ENCODE peak calls at places on chromosomes 13 and 19, in seven cellular contexts. One of them, this sample, is unnamed.

GRCh38 chr13:44364601-44365000 is 9.0 kb upstream of the SERP2 start:
- DNase-seq in GM13977: no peak
- DNase-seq in fibroblast of lung: peak; percentile 83
- DNase-seq in Panc1: no peak
- DNase-seq in lower leg skin: no peak
- DNase-seq in A673: no peak
- DNase-seq in AG09319: no peak
- DNase-seq in this sample: no peak

GRCh38 chr19:2270157-2270571 is 11.8 kb downstream of the PEAK3 start:
- DNase-seq in GM13977: no peak
- DNase-seq in A673: no peak
- DNase-seq in lower leg skin: peak; percentile 62
- DNase-seq in Panc1: no peak
- DNase-seq in AG09319: no peak
- DNase-seq in fibroblast of lung: no peak
- DNase-seq in this sample: peak; percentile 55

GRCh38 chr19:52651956-52652355 is 13.8 kb upstream of the ZNF83 start:
- DNase-seq in A673: no peak
- DNase-seq in GM13977: no peak
- DNase-seq in Panc1: no peak
- DNase-seq in AG09319: no peak
- DNase-seq in fibroblast of lung: no peak
- DNase-seq in lower leg skin: no peak
- DNase-seq in this sample: no peak

GRCh38 chr13:88142653-88143052 is 471.5 kb downstream of the SLITRK5 start:
- DNase-seq in AG09319: no peak
- DNase-seq in A673: no peak
- DNase-seq in GM13977: no peak
- DNase-seq in lower leg skin: no peak
- DNase-seq in Panc1: no peak
- DNase-seq in fibroblast of lung: no peak
- DNase-seq in this sample: no peak

GRCh38 chr13:114199961-114200672 is 21.1 kb downstream of the CFAP97D2 start:
- DNase-seq in fibroblast of lung: no peak
- DNase-seq in lower leg skin: no peak
- DNase-seq in AG09319: no peak
- DNase-seq in GM13977: no peak
- DNase-seq in Panc1: no peak
- DNase-seq in A673: peak; percentile 14
- DNase-seq in this sample: no peak

GRCh38 chr13:97119899-97120745 is 102.0 kb upstream of the MBNL2 start:
- DNase-seq in Panc1: no peak
- DNase-seq in A673: no peak
- DNase-seq in lower leg skin: no peak
- DNase-seq in fibroblast of lung: peak; percentile 71
- DNase-seq in GM13977: no peak
- DNase-seq in AG09319: no peak
- DNase-seq in this sample: no peak

GRCh38 chr19:23052349-23052748 is 49.4 kb upstream of the ZNF728 start:
- DNase-seq in A673: no peak
- DNase-seq in fibroblast of lung: no peak
- DNase-seq in Panc1: no peak
- DNase-seq in AG09319: no peak
- DNase-seq in GM13977: no peak
- DNase-seq in lower leg skin: no peak
- DNase-seq in this sample: no peak

GRCh38 chr19:46376241-46377153 is 29.6 kb downstream of the PPP5C start:
- DNase-seq in fibroblast of lung: no peak
- DNase-seq in lower leg skin: no peak
- DNase-seq in AG09319: no peak
- DNase-seq in GM13977: no peak
- DNase-seq in A673: no peak
- DNase-seq in Panc1: no peak
- DNase-seq in this sample: peak; percentile 59

GRCh38 chr19:49859838-49860715 is 7.3 kb downstream of the PNKP start:
- DNase-seq in AG09319: no peak
- DNase-seq in Panc1: no peak
- DNase-seq in A673: no peak
- DNase-seq in lower leg skin: no peak
- DNase-seq in fibroblast of lung: no peak
- DNase-seq in GM13977: no peak
- DNase-seq in this sample: no peak

GRCh38 chr13:79212064-79212619 is 193.9 kb downstream of the RBM26 start:
- DNase-seq in A673: no peak
- DNase-seq in fibroblast of lung: no peak
- DNase-seq in lower leg skin: no peak
- DNase-seq in Panc1: no peak
- DNase-seq in GM13977: no peak
- DNase-seq in AG09319: no peak
- DNase-seq in this sample: no peak

GRCh38 chr13:111508164-111508870 is 187.9 kb downstream of the TEX29 start:
- DNase-seq in Panc1: no peak
- DNase-seq in fibroblast of lung: no peak
- DNase-seq in lower leg skin: no peak
- DNase-seq in GM13977: no peak
- DNase-seq in AG09319: no peak
- DNase-seq in A673: no peak
- DNase-seq in this sample: no peak

GRCh38 chr13:85314686-85315085 is 484.5 kb downstream of the SLITRK6 start:
- DNase-seq in AG09319: no peak
- DNase-seq in fibroblast of lung: no peak
- DNase-seq in Panc1: no peak
- DNase-seq in GM13977: no peak
- DNase-seq in A673: peak; percentile 52
- DNase-seq in lower leg skin: no peak
- DNase-seq in this sample: no peak

GRCh38 chr13:31930901-31931522 is 100.6 kb upstream of the FRY start:
- DNase-seq in lower leg skin: no peak
- DNase-seq in GM13977: peak; percentile 52
- DNase-seq in AG09319: no peak
- DNase-seq in fibroblast of lung: peak; percentile 31
- DNase-seq in A673: no peak
- DNase-seq in Panc1: no peak
- DNase-seq in this sample: no peak

GRCh38 chr13:112143753-112144615 is 77.0 kb downstream of the SOX1 start:
- DNase-seq in A673: no peak
- DNase-seq in AG09319: no peak
- DNase-seq in fibroblast of lung: no peak
- DNase-seq in Panc1: no peak
- DNase-seq in lower leg skin: no peak
- DNase-seq in GM13977: no peak
- DNase-seq in this sample: no peak

GRCh38 chr13:74015137-74015536 is 119.1 kb downstream of the KLF12 start:
- DNase-seq in AG09319: no peak
- DNase-seq in Panc1: no peak
- DNase-seq in GM13977: no peak
- DNase-seq in A673: no peak
- DNase-seq in lower leg skin: no peak
- DNase-seq in fibroblast of lung: no peak
- DNase-seq in this sample: no peak
- TF ChIP-seq CTCF in AG09319: no peak
- TF ChIP-seq CTCF in Panc1: no peak
- TF ChIP-seq CTCF in GM13977: no peak
- TF ChIP-seq CTCF in A673: peak; percentile 43
- TF ChIP-seq CTCF in lower leg skin: no peak
- TF ChIP-seq CTCF in fibroblast of lung: peak; percentile 15
- TF ChIP-seq CTCF in this sample: no peak

DNA sequence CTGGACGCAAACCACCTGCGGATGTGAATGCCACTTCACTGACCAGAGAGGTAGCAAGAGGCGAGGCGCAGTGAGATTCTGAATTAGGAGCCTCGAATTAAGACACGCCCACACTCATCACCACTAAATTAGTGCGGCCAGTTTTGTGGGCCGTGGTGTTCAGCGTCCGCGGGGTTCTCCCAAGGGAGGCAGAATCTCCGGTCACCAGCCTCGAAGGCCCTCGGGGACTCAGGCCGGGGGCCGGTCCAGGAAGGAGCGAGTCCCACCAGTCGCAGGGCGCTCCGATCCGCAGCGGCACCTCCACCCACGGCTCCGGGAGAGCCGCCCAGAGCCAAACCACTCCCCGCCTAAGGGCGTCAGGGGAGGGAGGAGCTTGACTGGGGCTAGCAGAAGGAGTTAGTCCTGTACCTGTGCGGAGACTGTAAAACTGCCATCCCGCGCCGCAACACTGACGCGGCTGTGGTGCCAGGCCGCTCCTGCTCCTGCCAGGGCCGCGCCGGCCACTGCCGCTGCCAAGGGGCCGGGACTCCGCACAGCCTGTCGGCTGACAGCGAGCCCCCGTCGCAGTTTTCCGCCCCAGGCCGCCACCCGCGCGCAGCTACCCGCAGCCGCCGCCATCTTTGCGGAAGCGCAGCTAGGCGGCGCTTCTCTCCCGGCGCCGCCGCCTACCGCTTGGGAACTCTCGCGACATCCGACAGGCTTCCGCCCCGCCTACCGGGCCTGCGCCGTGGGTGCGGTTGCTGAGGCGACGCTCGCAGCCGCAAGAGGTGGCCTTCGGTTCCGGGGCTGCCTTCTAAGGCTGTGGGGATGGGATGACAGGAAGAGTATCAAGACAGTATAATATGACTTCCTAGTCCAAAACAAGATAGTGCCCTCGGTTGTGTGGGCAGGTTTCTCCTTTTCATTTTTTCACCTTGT is at the start of gene MICU2:
- DNase-seq in Panc1: peak; percentile 71
- DNase-seq in A673: peak; percentile 96
- DNase-seq in lower leg skin: peak; percentile 90
- DNase-seq in AG09319: peak; percentile 83
- DNase-seq in GM13977: peak; percentile 95
- DNase-seq in fibroblast of lung: peak; percentile 93
- DNase-seq in this sample: peak; percentile 89
- TF ChIP-seq CTCF in Panc1: no peak
- TF ChIP-seq CTCF in A673: no peak
- TF ChIP-seq CTCF in lower leg skin: peak; percentile 32
- TF ChIP-seq CTCF in AG09319: no peak
- TF ChIP-seq CTCF in GM13977: no peak
- TF ChIP-seq CTCF in fibroblast of lung: no peak
- TF ChIP-seq CTCF in this sample: no peak

GRCh38 chr19:50882188-50882587 is 8.9 kb downstream of the KLK2 start:
- DNase-seq in fibroblast of lung: no peak
- DNase-seq in Panc1: no peak
- DNase-seq in AG09319: no peak
- DNase-seq in lower leg skin: no peak
- DNase-seq in A673: no peak
- DNase-seq in GM13977: no peak
- DNase-seq in this sample: no peak
- TF ChIP-seq CTCF in fibroblast of lung: no peak
- TF ChIP-seq CTCF in Panc1: peak; percentile 15
- TF ChIP-seq CTCF in AG09319: no peak
- TF ChIP-seq CTCF in lower leg skin: no peak
- TF ChIP-seq CTCF in A673: peak; percentile 18
- TF ChIP-seq CTCF in GM13977: peak; percentile 27
- TF ChIP-seq CTCF in this sample: no peak

GRCh38 chr13:39512687-39513086 is 90.3 kb downstream of the LHFPL6 start:
- DNase-seq in fibroblast of lung: no peak
- DNase-seq in A673: no peak
- DNase-seq in Panc1: no peak
- DNase-seq in AG09319: no peak
- DNase-seq in lower leg skin: no peak
- DNase-seq in GM13977: no peak
- DNase-seq in this sample: no peak
- TF ChIP-seq CTCF in fibroblast of lung: no peak
- TF ChIP-seq CTCF in A673: no peak
- TF ChIP-seq CTCF in Panc1: no peak
- TF ChIP-seq CTCF in AG09319: no peak
- TF ChIP-seq CTCF in lower leg skin: no peak
- TF ChIP-seq CTCF in GM13977: no peak
- TF ChIP-seq CTCF in this sample: no peak

GRCh38 chr13:36475468-36475867 is 43.2 kb downstream of the CCNA1 start:
- DNase-seq in Panc1: no peak
- DNase-seq in fibroblast of lung: peak; percentile 5
- DNase-seq in A673: peak; percentile 84
- DNase-seq in GM13977: no peak
- DNase-seq in AG09319: no peak
- DNase-seq in lower leg skin: no peak
- DNase-seq in this sample: no peak
- TF ChIP-seq CTCF in Panc1: peak; percentile 14
- TF ChIP-seq CTCF in fibroblast of lung: no peak
- TF ChIP-seq CTCF in A673: peak; percentile 68
- TF ChIP-seq CTCF in GM13977: no peak
- TF ChIP-seq CTCF in AG09319: no peak
- TF ChIP-seq CTCF in lower leg skin: no peak
- TF ChIP-seq CTCF in this sample: no peak

GRCh38 chr13:60655268-60655667 is 258.2 kb downstream of the TDRD3 start:
- DNase-seq in lower leg skin: no peak
- DNase-seq in A673: no peak
- DNase-seq in fibroblast of lung: no peak
- DNase-seq in Panc1: no peak
- DNase-seq in AG09319: no peak
- DNase-seq in GM13977: no peak
- DNase-seq in this sample: no peak

GRCh38 chr13:60654405-60654804 is 257.4 kb downstream of the TDRD3 start:
- DNase-seq in lower leg skin: no peak
- DNase-seq in AG09319: no peak
- DNase-seq in Panc1: peak; percentile 2
- DNase-seq in A673: peak; percentile 67
- DNase-seq in fibroblast of lung: peak; percentile 13
- DNase-seq in GM13977: no peak
- DNase-seq in this sample: no peak
- TF ChIP-seq CTCF in lower leg skin: no peak
- TF ChIP-seq CTCF in AG09319: peak; percentile 2
- TF ChIP-seq CTCF in Panc1: peak; percentile 73
- TF ChIP-seq CTCF in A673: peak; percentile 88
- TF ChIP-seq CTCF in fibroblast of lung: peak; percentile 32
- TF ChIP-seq CTCF in GM13977: peak; percentile 26
- TF ChIP-seq CTCF in this sample: peak; percentile 52

GRCh38 chr13:52845334-52845761 is 3.1 kb downstream of the PCDH8 start:
- DNase-seq in AG09319: no peak
- DNase-seq in GM13977: peak; percentile 38
- DNase-seq in lower leg skin: no peak
- DNase-seq in A673: peak; percentile 51
- DNase-seq in fibroblast of lung: no peak
- DNase-seq in Panc1: no peak
- DNase-seq in this sample: no peak
- TF ChIP-seq CTCF in AG09319: no peak
- TF ChIP-seq CTCF in GM13977: no peak
- TF ChIP-seq CTCF in lower leg skin: no peak
- TF ChIP-seq CTCF in A673: peak; percentile 41
- TF ChIP-seq CTCF in fibroblast of lung: no peak
- TF ChIP-seq CTCF in Panc1: no peak
- TF ChIP-seq CTCF in this sample: no peak

GRCh38 chr19:37217855-37218591 is at the start of gene ZNF383:
- DNase-seq in GM13977: peak; percentile 87
- DNase-seq in fibroblast of lung: peak; percentile 89
- DNase-seq in A673: peak; percentile 95
- DNase-seq in lower leg skin: peak; percentile 85
- DNase-seq in Panc1: peak; percentile 90
- DNase-seq in AG09319: peak; percentile 54
- DNase-seq in this sample: peak; percentile 89
- TF ChIP-seq CTCF in GM13977: no peak
- TF ChIP-seq CTCF in fibroblast of lung: no peak
- TF ChIP-seq CTCF in A673: no peak
- TF ChIP-seq CTCF in lower leg skin: no peak
- TF ChIP-seq CTCF in Panc1: no peak
- TF ChIP-seq CTCF in AG09319: no peak
- TF ChIP-seq CTCF in this sample: no peak

This sample was measured in tibial artery.